ENCODE peak calls at places on chromosome 18, in four cellular contexts. X, T, W and V are unnamed samples.

GRCh38 chr18:59874166-59874565 is 25.6 kb upstream of the PMAIP1 start:
- DNase-seq in T (no peak), X (no peak), W (no peak), V (no peak)

GRCh38 chr18:55856191-55856590 is 268.2 kb upstream of the TCF4 start:
- DNase-seq in T (no peak), X (no peak), W (no peak), V (no peak)

GRCh38 chr18:76359909-76360308 is 135.1 kb downstream of the ZNF516 start:
- DNase-seq in X (no peak), T (no peak), W (no peak), V (no peak)

GRCh38 chr18:35026407-35027061 is 14.7 kb upstream of the MAPRE2 start:
- DNase-seq in T (no peak), W (peak), X (no peak), V (peak)

GRCh38 chr18:40935423-40935822 is 1019.6 kb upstream of the PIK3C3 start:
- DNase-seq in W (peak), X (no peak), T (no peak), V (no peak)

GRCh38 chr18:7926526-7926925 is 359.4 kb downstream of the PTPRM start:
- DNase-seq in X (no peak), W (peak), T (no peak), V (peak)

GRCh38 chr18:6891788-6892187 is 162.3 kb downstream of the ARHGAP28 start:
- DNase-seq in X (no peak), T (no peak), W (no peak), V (no peak)

GRCh38 chr18:2002604-2003003 is 568.7 kb downstream of the METTL4 start:
- DNase-seq in T (peak), X (no peak), W (peak), V (no peak)

GRCh38 chr18:41745166-41746049 is 209.6 kb upstream of the PIK3C3 start:
- DNase-seq in T (peak), X (peak), W (no peak), V (peak)

GRCh38 chr18:7575465-7576026 is 8.4 kb downstream of the PTPRM start:
- DNase-seq in T (no peak), X (no peak), W (no peak), V (no peak)

GRCh38 chr18:47898696-47899095 is 31.8 kb downstream of the SMAD2 start:
- DNase-seq in X (no peak), T (no peak), W (no peak), V (no peak)

GRCh38 chr18:77777126-77777525 is 527.5 kb downstream of the GALR1 start:
- DNase-seq in X (no peak), T (no peak), W (no peak), V (no peak)

GRCh38 chr18:8726963-8727730 is 21.8 kb downstream of the MTCL1 start:
- DNase-seq in T (no peak), X (no peak), W (no peak), V (no peak)

GRCh38 chr18:46832856-46833255 is 76.0 kb upstream of the ST8SIA5 start:
- DNase-seq in T (no peak), W (no peak), X (no peak), V (no peak)

GRCh38 chr18:9894454-9895068 is 8.8 kb downstream of the TXNDC2 start:
- DNase-seq in W (no peak), T (no peak), X (no peak), V (no peak)

GRCh38 chr18:63917831-63918230 is 10.1 kb downstream of the SERPINB10 start:
- DNase-seq in X (no peak), T (no peak), W (no peak), V (no peak)

GRCh38 chr18:3595282-3596273 is 145.6 kb downstream of the TGIF1 start:
- DNase-seq in T (no peak), W (peak), X (no peak), V (no peak)

GRCh38 chr18:63648241-63648640 is 4.2 kb upstream of the SERPINB4 start:
- DNase-seq in W (no peak), X (no peak), T (no peak), V (no peak)

GRCh38 chr18:73564073-73564472 is 583.6 kb downstream of the FBXO15 start:
- DNase-seq in W (no peak), T (no peak), X (no peak), V (no peak)

GRCh38 chr18:8283901-8284585 is 325.2 kb upstream of the RAB12 start:
- DNase-seq in T (no peak), X (no peak), W (no peak), V (no peak)

GRCh38 chr18:54843302-54843701 is 15.0 kb downstream of the RAB27B start:
- DNase-seq in X (no peak), W (no peak), T (no peak), V (no peak)

GRCh38 chr18:47150824-47151366 is 595 bp upstream of the HDHD2 start:
- DNase-seq in T (no peak), X (no peak), W (no peak), V (peak)

GRCh38 chr18:9637036-9637767 is 22.8 kb upstream of the PPP4R1 start:
- DNase-seq in X (no peak), W (no peak), T (no peak), V (no peak)

GRCh38 chr18:172361-172760 is 14.0 kb downstream of the USP14 start:
- DNase-seq in W (no peak), T (no peak), X (no peak), V (no peak)

GRCh38 chr18:59228361-59228760 is 8.4 kb downstream of the GRP start:
- DNase-seq in W (no peak), T (no peak), X (no peak), V (no peak)

GRCh38 chr18:9792565-9793226 is 84.6 kb downstream of the RAB31 start:
- DNase-seq in W (peak), T (peak), X (peak), V (peak)

GRCh38 chr18:46413684-46414083 is 243.3 kb downstream of the LOXHD1 start:
- DNase-seq in W (no peak), X (no peak), T (no peak), V (no peak)

GRCh38 chr18:38301621-38302020 is 736.0 kb upstream of the CELF4 start:
- DNase-seq in X (no peak), T (no peak), W (no peak), V (no peak)

DNA sequence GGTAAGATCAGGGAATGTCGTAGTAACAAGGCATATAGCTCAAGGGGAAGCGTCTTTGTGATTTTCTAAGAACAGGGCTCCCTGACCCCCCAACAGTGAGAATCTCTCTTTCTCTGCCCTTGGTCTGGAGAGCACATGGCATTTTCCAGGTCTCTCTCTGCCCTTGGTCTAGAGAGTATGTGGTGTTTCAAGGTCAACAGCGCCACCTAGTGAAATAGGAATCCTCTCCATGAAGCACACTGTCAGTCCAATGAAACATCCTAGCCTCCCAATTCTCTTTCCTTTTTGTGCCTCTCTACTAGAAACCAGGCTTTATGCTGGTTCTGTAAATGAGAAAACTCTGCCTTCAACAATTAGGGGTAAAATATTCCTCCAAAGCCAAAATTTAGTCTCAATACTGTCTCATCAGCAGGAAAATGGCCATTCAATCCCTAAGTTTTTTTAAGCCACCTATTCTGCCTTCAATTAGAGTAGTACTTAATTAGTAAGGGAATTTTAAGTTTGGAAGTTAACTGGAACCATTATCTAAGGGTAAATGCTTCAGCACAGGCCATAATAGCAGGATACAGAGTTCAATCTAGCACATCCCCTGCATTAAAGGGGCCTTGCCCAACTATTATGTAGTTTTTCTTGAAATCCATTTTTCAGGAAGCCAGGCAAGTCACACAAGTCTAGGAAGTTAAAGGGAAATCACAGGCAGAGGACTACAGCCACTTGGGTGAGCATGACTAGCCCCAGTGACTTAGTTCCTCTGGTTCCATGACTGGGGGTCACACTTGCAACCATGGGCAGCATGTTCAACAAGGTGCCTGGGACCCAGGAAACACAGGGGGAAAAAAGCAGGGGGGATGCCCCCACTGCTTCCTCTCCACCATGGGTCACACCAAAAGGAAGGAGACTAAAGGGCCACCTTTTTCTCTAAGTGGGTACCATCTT is 12.4 kb downstream of the DYM start:
- DNase-seq in X (peak), W (peak), T (no peak), V (peak)
- TF ChIP-seq TEAD4 in X (no peak), W (no peak), T (no peak), V (no peak)

DNA sequence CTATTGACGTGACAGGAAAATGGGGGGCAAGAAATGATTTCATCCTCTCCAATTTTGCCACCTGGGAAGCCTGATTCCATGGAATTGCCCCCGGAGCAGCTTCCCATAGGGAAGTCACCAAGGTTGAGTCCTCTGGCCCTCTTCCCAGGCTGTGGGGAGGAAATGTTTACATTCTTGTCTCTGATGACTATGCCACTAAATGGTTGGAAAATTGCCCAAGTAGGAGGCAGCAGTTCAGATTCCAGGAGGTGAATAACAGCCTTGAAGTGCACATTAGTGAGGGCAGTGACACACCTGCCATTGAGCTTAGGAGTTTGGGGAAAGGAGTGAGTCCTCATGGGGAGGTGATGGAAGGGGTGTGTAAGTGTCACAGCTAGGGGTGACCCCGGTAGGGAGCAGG is 449.2 kb upstream of the DCC start:
- DNase-seq in T (no peak), X (no peak), W (no peak), V (no peak)
- TF ChIP-seq TEAD4 in T (no peak), X (no peak), W (no peak), V (no peak)

GRCh38 chr18:23882616-23883276 is 131.8 kb upstream of the TTC39C start:
- DNase-seq in X (no peak), W (no peak), T (no peak), V (no peak)

GRCh38 chr18:23881778-23882177 is 132.8 kb upstream of the TTC39C start:
- DNase-seq in X (no peak), T (no peak), W (no peak), V (no peak)

GRCh38 chr18:23880931-23881330 is 133.6 kb upstream of the TTC39C start:
- DNase-seq in T (no peak), W (no peak), X (no peak), V (no peak)

GRCh38 chr18:23884712-23885375 is 129.7 kb upstream of the TTC39C start:
- DNase-seq in W (no peak), X (peak), T (no peak), V (no peak)

GRCh38 chr18:23883277-23883790 is 131.2 kb upstream of the TTC39C start:
- DNase-seq in X (no peak), W (no peak), T (no peak), V (no peak)
- TF ChIP-seq TEAD4 in X (no peak), W (no peak), T (no peak), V (no peak)

GRCh38 chr18:23529597-23529996 is 26.3 kb downstream of the RMC1 start:
- DNase-seq in X (no peak), T (no peak), W (peak), V (no peak)

GRCh38 chr18:23530195-23530594 is 26.9 kb downstream of the RMC1 start:
- DNase-seq in W (no peak), T (no peak), X (no peak), V (no peak)

GRCh38 chr18:23534276-23534675 is 31.0 kb downstream of the RMC1 start:
- DNase-seq in W (no peak), T (no peak), X (no peak), V (no peak)

GRCh38 chr18:23531912-23532311 is 28.6 kb downstream of the RMC1 start:
- DNase-seq in W (no peak), T (no peak), X (no peak), V (no peak)

GRCh38 chr18:23532848-23533247 is 29.5 kb downstream of the RMC1 start:
- DNase-seq in X (no peak), T (no peak), W (no peak), V (no peak)
- TF ChIP-seq TEAD4 in X (no peak), T (no peak), W (no peak), V (no peak)

GRCh38 chr18:22345733-22346132 is 72.0 kb downstream of the CTAGE1 start:
- DNase-seq in X (no peak), T (no peak), W (no peak), V (no peak)
- TF ChIP-seq TEAD4 in X (no peak), T (no peak), W (no peak), V (no peak)

GRCh38 chr18:12515550-12515949 is 107.8 kb downstream of the PRELID3A start:
- DNase-seq in T (no peak), W (no peak), X (no peak), V (no peak)
- TF ChIP-seq TEAD4 in T (no peak), W (no peak), X (no peak), V (no peak)

GRCh38 chr18:53567935-53568574 is 656.4 kb downstream of the MBD2 start:
- DNase-seq in X (no peak), W (no peak), T (peak), V (peak)
- TF ChIP-seq TEAD4 in X (no peak), W (no peak), T (no peak), V (no peak)

GRCh38 chr18:36578871-36579270 is 249.9 kb downstream of the TPGS2 start:
- DNase-seq in X (no peak), W (no peak), T (no peak), V (peak)
- TF ChIP-seq TEAD4 in X (no peak), W (no peak), T (no peak), V (no peak)